ENCODE peak calls at places on chromosomes 16 and 17, in six cellular contexts. W is RPMI8226; G is activated CD4-positive, alpha-beta T cell treated with anti-CD3 and anti-CD28 coated beads, Interleukin-2, amount 50 U/mL, for 4 hours; F is iPS DF 6.9; D is vagina; N is MG63. M is an unnamed sample.

GRCh38 chr17:50604470-50604869 is 30.2 kb upstream of the ABCC3 start:
- DNase-seq in G (no peak), D (no peak), W (no peak), F (no peak), N (peak), M (peak)

GRCh38 chr17:10130733-10131132 is 67.7 kb downstream of the GAS7 start:
- DNase-seq in G (no peak), D (no peak), W (no peak), F (no peak), N (no peak), M (no peak)

GRCh38 chr16:72848759-72849664 is 198.9 kb downstream of the ZFHX3 start:
- DNase-seq in G (no peak), D (no peak), W (peak), N (peak), F (no peak), M (peak)

GRCh38 chr17:40071720-40072480 is 9.1 kb downstream of the THRA start:
- DNase-seq in N (peak), D (no peak), F (no peak), G (no peak), W (peak), M (peak)

GRCh38 chr17:72419866-72420774 is 299.3 kb downstream of the SOX9 start:
- DNase-seq in W (no peak), N (peak), F (no peak), D (no peak), G (no peak), M (peak)

GRCh38 chr16:70478912-70479341 is 24.5 kb downstream of the FCSK start:
- DNase-seq in N (peak), D (no peak), F (no peak), G (no peak), W (no peak), M (no peak)

GRCh38 chr17:40415390-40415789 is 2.3 kb downstream of the TOP2A start:
- DNase-seq in G (no peak), W (peak), N (no peak), F (no peak), D (no peak), M (peak)

GRCh38 chr17:74531231-74531761 is at the start of gene CD300LB:
- DNase-seq in G (no peak), N (no peak), F (no peak), D (no peak), W (no peak), M (no peak)

GRCh38 chr17:80830020-80830780 is 161.4 kb upstream of the CHMP6 start:
- DNase-seq in N (no peak), W (no peak), D (no peak), G (no peak), F (no peak), M (no peak)

GRCh38 chr16:67277294-67277998 is 1.9 kb upstream of the PLEKHG4 start:
- DNase-seq in D (no peak), F (no peak), N (peak), G (no peak), W (peak), M (no peak)

GRCh38 chr16:72978212-72978611 is 69.7 kb downstream of the ZFHX3 start:
- DNase-seq in G (no peak), N (no peak), W (no peak), F (no peak), D (no peak), M (no peak)

GRCh38 chr16:85665929-85666328 is 22.8 kb downstream of the GINS2 start:
- DNase-seq in F (no peak), G (no peak), W (no peak), D (no peak), N (no peak), M (no peak)

GRCh38 chr17:67993998-67994361 is 2.3 kb downstream of the C17orf58 start:
- DNase-seq in G (no peak), F (no peak), W (no peak), N (no peak), D (no peak), M (peak)

GRCh38 chr16:88667496-88667895 is 4.6 kb upstream of the MVD start:
- DNase-seq in N (no peak), G (no peak), D (no peak), W (no peak), F (no peak), M (no peak)

GRCh38 chr17:47998044-47998443 is 27.1 kb downstream of the CDK5RAP3 start:
- DNase-seq in F (no peak), W (no peak), D (no peak), G (no peak), N (no peak), M (no peak)

GRCh38 chr16:4839942-4840341 is 7.1 kb downstream of the GLYR1 start:
- DNase-seq in D (no peak), G (no peak), W (no peak), N (no peak), F (no peak), M (no peak)

GRCh38 chr17:16415031-16415924 is at the start of gene TRPV2:
- DNase-seq in G (peak), W (peak), N (no peak), D (no peak), F (no peak), M (peak)

GRCh38 chr16:87437911-87438610 is 45.9 kb downstream of the MAP1LC3B start:
- DNase-seq in D (no peak), G (no peak), N (no peak), F (no peak), W (no peak), M (no peak)

GRCh38 chr17:78748048-78748729 is 33.9 kb downstream of the CYTH1 start:
- DNase-seq in D (no peak), N (no peak), G (no peak), F (no peak), W (peak), M (no peak)

GRCh38 chr17:55674107-55674506 is 48.6 kb downstream of the TMEM100 start:
- DNase-seq in D (no peak), G (no peak), N (no peak), W (no peak), F (no peak), M (peak)

GRCh38 chr17:42844761-42845555 is 578 bp downstream of the AOC2 start:
- DNase-seq in F (no peak), N (no peak), D (no peak), G (no peak), W (no peak), M (no peak)

GRCh38 chr17:31677036-31677435 is 182.0 kb downstream of the COPRS start:
- DNase-seq in W (no peak), F (no peak), N (no peak), G (no peak), D (no peak), M (no peak)

GRCh38 chr16:57092786-57093301 is 461 bp downstream of the CPNE2 start:
- DNase-seq in F (no peak), D (no peak), W (peak), N (peak), G (peak), M (peak)

GRCh38 chr16:89051521-89052166 is 42.0 kb upstream of the ACSF3 start:
- DNase-seq in G (no peak), W (no peak), F (no peak), N (no peak), D (no peak), M (peak)

GRCh38 chr17:50642722-50643656 is 8.3 kb downstream of the ABCC3 start:
- DNase-seq in G (no peak), D (no peak), N (no peak), W (no peak), F (no peak), M (no peak)

GRCh38 chr17:69012895-69013805 is 47.6 kb downstream of the ABCA9 start:
- DNase-seq in W (no peak), G (no peak), N (peak), F (no peak), D (no peak), M (no peak)

GRCh38 chr16:70661918-70662641 is 15.7 kb downstream of the IL34 start:
- DNase-seq in N (no peak), D (no peak), F (no peak), W (no peak), G (no peak), M (no peak)

M was measured in NCI-H69.